ENCODE peak calls at places on chromosome X, in ten cellular contexts. R is activated CD8-positive, alpha-beta T cell treated with anti-CD3 and anti-CD28 coated beads, Interleukin-2, amount 10 ng/mL, durations not matched to agents 7 days and 5 days; N is natural killer cell treated with Interleukin-12 subunit alpha and Interleukin-12 subunit beta and Interleukin-15 and Interleukin-18, amount 100 ng/mL, for 72 hours; K is GM04504; W is kidney epithelial cell; L is DMS79; I is T-helper 9 cell; C is Daoy; A is PC-9; B is HT-29. U is an unnamed sample.

GRCh38 chrX:142095816-142096215 is 109.3 kb downstream of the MAGEC2 start:
- DNase-seq in R (no peak), N (no peak), K (no peak), W (no peak), L (no peak), I (no peak), C (no peak), A (no peak), B (no peak), U (no peak)

GRCh38 chrX:135535077-135535630 is 14.7 kb downstream of the INTS6L start:
- DNase-seq in R (no peak), N (no peak), K (no peak), W (no peak), L (no peak), I (no peak), C (no peak), A (no peak), B (no peak), U (no peak)

GRCh38 chrX:91414710-91415109 is 19.9 kb upstream of the PABPC5 start:
- DNase-seq in R (no peak), N (no peak), K (no peak), W (no peak), L (no peak), I (no peak), C (no peak), A (no peak), B (peak), U (peak)

GRCh38 chrX:98029861-98030260 is 1146.2 kb downstream of the RPA4 start:
- DNase-seq in R (no peak), N (no peak), K (no peak), W (no peak), L (no peak), I (no peak), C (no peak), A (no peak), B (no peak), U (no peak)

GRCh38 chrX:101595739-101596419 is 21.9 kb downstream of the ARMCX6 start:
- DNase-seq in R (peak), N (no peak), K (peak), W (no peak), L (peak), I (peak), C (peak), A (peak), B (peak), U (peak)

GRCh38 chrX:15985937-15986336 is 131.3 kb upstream of the AP1S2 start:
- DNase-seq in R (no peak), N (peak), K (no peak), W (no peak), L (no peak), I (no peak), C (peak), A (no peak), B (no peak), U (no peak)

GRCh38 chrX:30900227-30900626 is 11.2 kb upstream of the TAB3 start:
- DNase-seq in R (no peak), N (no peak), K (no peak), W (no peak), L (no peak), I (no peak), C (no peak), A (no peak), B (no peak), U (no peak)

GRCh38 chrX:13427441-13428054 is 107.7 kb upstream of the ATXN3L start:
- DNase-seq in R (no peak), N (no peak), K (no peak), W (no peak), L (no peak), I (no peak), C (peak), A (no peak), B (peak), U (no peak)

GRCh38 chrX:24983931-24984330 is 31.8 kb downstream of the ARX start:
- DNase-seq in R (no peak), N (no peak), K (no peak), W (no peak), L (no peak), I (no peak), C (no peak), A (no peak), B (no peak), U (no peak)

GRCh38 chrX:135416546-135416945 is 5.2 kb upstream of the SMIM10L2A start:
- DNase-seq in R (no peak), N (no peak), K (no peak), W (peak), L (no peak), I (no peak), C (peak), A (no peak), B (peak), U (no peak)

GRCh38 chrX:4240541-4241194 is 527.2 kb upstream of the PRKX start:
- DNase-seq in R (no peak), N (no peak), K (no peak), W (no peak), L (no peak), I (no peak), C (no peak), A (no peak), B (no peak), U (no peak)

GRCh38 chrX:27746516-27746915 is 61.3 kb upstream of the MAGEB10 start:
- DNase-seq in R (no peak), N (no peak), K (no peak), W (no peak), L (no peak), I (no peak), C (peak), A (peak), B (no peak), U (no peak)

GRCh38 chrX:20266810-20267598 is at the start of gene RPS6KA3:
- DNase-seq in R (peak), N (peak), K (peak), W (peak), L (peak), I (peak), C (peak), A (peak), B (peak), U (peak)

GRCh38 chrX:97843200-97843811 is 959.6 kb downstream of the RPA4 start:
- DNase-seq in R (no peak), N (no peak), K (no peak), W (no peak), L (no peak), I (no peak), C (peak), A (no peak), B (no peak), U (no peak)

GRCh38 chrX:70479197-70479969 is 34.7 kb downstream of the DLG3 start:
- DNase-seq in R (no peak), N (no peak), K (peak), W (no peak), L (no peak), I (no peak), C (peak), A (no peak), B (peak), U (peak)

GRCh38 chrX:129779747-129780146 is at the start of gene SASH3:
- DNase-seq in R (peak), N (peak), K (no peak), W (no peak), L (no peak), I (peak), C (no peak), A (no peak), B (no peak), U (no peak)

GRCh38 chrX:103779156-103779555 is 2.5 kb downstream of the PLP1 start:
- DNase-seq in R (no peak), N (no peak), K (no peak), W (no peak), L (peak), I (no peak), C (peak), A (no peak), B (no peak), U (no peak)

GRCh38 chrX:16643160-16643559 is 6.8 kb upstream of the S100G start:
- DNase-seq in R (no peak), N (no peak), K (peak), W (no peak), L (no peak), I (no peak), C (no peak), A (peak), B (no peak), U (no peak)

GRCh38 chrX:355329-356050 is 31.2 kb downstream of the PPP2R3B start:
- DNase-seq in R (no peak), N (peak), K (no peak), W (no peak), L (no peak), I (no peak), C (no peak), A (no peak), B (no peak), U (no peak)

GRCh38 chrX:1170243-1170642 is 42.2 kb downstream of the CRLF2 start:
- DNase-seq in R (no peak), N (no peak), K (no peak), W (no peak), L (no peak), I (no peak), C (no peak), A (no peak), B (no peak), U (no peak)

GRCh38 chrX:153825042-153825441 is 5.3 kb downstream of the PDZD4 start:
- DNase-seq in R (no peak), N (no peak), K (no peak), W (no peak), L (no peak), I (no peak), C (no peak), A (no peak), B (no peak), U (no peak)

GRCh38 chrX:19708683-19709082 is 178.7 kb downstream of the SH3KBP1 start:
- DNase-seq in R (no peak), N (no peak), K (no peak), W (no peak), L (no peak), I (no peak), C (no peak), A (no peak), B (no peak), U (no peak)

GRCh38 chrX:16418650-16419049 is 231.3 kb upstream of the S100G start:
- DNase-seq in R (no peak), N (no peak), K (no peak), W (no peak), L (no peak), I (no peak), C (no peak), A (no peak), B (no peak), U (no peak)

GRCh38 chrX:115679460-115679859 is 118.5 kb downstream of the PLS3 start:
- DNase-seq in R (no peak), N (no peak), K (no peak), W (no peak), L (peak), I (no peak), C (peak), A (no peak), B (peak), U (peak)

GRCh38 chrX:133983974-133984578 is 1.3 kb downstream of the GPC3 start:
- DNase-seq in R (no peak), N (no peak), K (no peak), W (no peak), L (no peak), I (no peak), C (no peak), A (no peak), B (no peak), U (no peak)

GRCh38 chrX:80807606-80808159 is 2.0 kb downstream of the BRWD3 start:
- DNase-seq in R (no peak), N (no peak), K (no peak), W (no peak), L (no peak), I (no peak), C (no peak), A (no peak), B (no peak), U (peak)

GRCh38 chrX:15849555-15849954 is 5.1 kb downstream of the AP1S2 start:
- DNase-seq in R (no peak), N (no peak), K (no peak), W (no peak), L (no peak), I (no peak), C (peak), A (no peak), B (no peak), U (peak)